ENCODE peak calls at places on chromosomes 7 and 10, in seven cellular contexts. F is heart left ventricle, A is brain microvascular endothelial cell, Z is RCC 7860, E is GM20000, S is KG1, P is naive B cell. W is an unnamed sample.
A peak's percentile ranks its signal among the peaks of the same experiment; 100 is the strongest.

GRCh38 chr7:75578081-75578480 is 86.0 kb downstream of the SPDYE5 start:
- DNase-seq in S (no peak), A (no peak), E (no peak), F (no peak), P (no peak), Z (no peak), W (no peak)

GRCh38 chr7:87021285-87021684 is 38.2 kb downstream of the ELAPOR2 start:
- DNase-seq in S (no peak), Z (no peak), P (no peak), E (no peak), F (no peak), A (no peak), W (no peak)

GRCh38 chr10:47349941-47350371 is 1.8 kb downstream of the RBP3 start:
- DNase-seq in E (no peak), A (no peak), Z (no peak), F (no peak), S (no peak), P (no peak), W (no peak)

GRCh38 chr7:152395115-152395514 is 40.7 kb downstream of the KMT2C start:
- DNase-seq in Z (peak; percentile 34), S (no peak), F (no peak), A (peak; percentile 77), E (no peak), P (no peak), W (peak; percentile 16)

GRCh38 chr7:143499246-143499645 is 21.6 kb downstream of the TAS2R41 start:
- DNase-seq in A (no peak), Z (no peak), P (no peak), F (peak; percentile 55), S (no peak), E (no peak), W (no peak)

GRCh38 chr10:31782701-31783100 is 145.9 kb downstream of the ARHGAP12 start:
- DNase-seq in S (no peak), F (no peak), A (no peak), Z (no peak), E (no peak), P (no peak), W (no peak)

GRCh38 chr7:105364748-105365147 is 24.0 kb downstream of the SRPK2 start:
- DNase-seq in E (no peak), S (no peak), F (no peak), A (no peak), Z (no peak), P (no peak), W (no peak)

GRCh38 chr7:111274882-111275281 is 184.0 kb downstream of the LRRN3 start:
- DNase-seq in F (no peak), P (no peak), E (no peak), Z (no peak), A (peak; percentile 33), S (no peak), W (no peak)

GRCh38 chr10:103852189-103852711 is 3.1 kb downstream of the SH3PXD2A start:
- DNase-seq in P (no peak), A (no peak), E (no peak), F (peak; percentile 66), Z (no peak), S (no peak), W (peak; percentile 53)

GRCh38 chr7:2205036-2205780 is 27.5 kb downstream of the MAD1L1 start:
- DNase-seq in F (peak; percentile 15), Z (no peak), E (no peak), A (no peak), S (no peak), P (no peak), W (no peak)

GRCh38 chr7:26439502-26440252 is 148.0 kb downstream of the SNX10 start:
- DNase-seq in F (no peak), P (no peak), Z (no peak), A (no peak), E (no peak), S (no peak), W (no peak)

GRCh38 chr7:37448637-37449331 is at the start of gene ELMO1:
- DNase-seq in S (peak; percentile 89), E (peak; percentile 93), P (peak; percentile 92), A (peak; percentile 33), F (peak; percentile 84), Z (no peak), W (peak; percentile 15)

GRCh38 chr10:122343135-122343800 is 31.2 kb upstream of the PLEKHA1 start:
- DNase-seq in Z (no peak), F (no peak), A (no peak), S (no peak), P (no peak), E (no peak), W (no peak)

GRCh38 chr7:139071683-139072082 is 35.8 kb upstream of the ZC3HAV1L start:
- DNase-seq in A (no peak), Z (no peak), E (no peak), P (no peak), F (no peak), S (no peak), W (no peak)

GRCh38 chr7:10116511-10116910 is 857.2 kb upstream of the PHF14 start:
- DNase-seq in P (no peak), Z (no peak), F (no peak), S (no peak), E (no peak), A (no peak), W (no peak)